ENCODE peak calls at places on chromosomes 2 and 18, in six cellular contexts. One of them, this sample, is unnamed. For H3K4me1, the result is how much of the 10 kb centered on the place peaks cover.

GRCh38 chr2:96464061-96464460 is 41.1 kb downstream of the NEURL3 start:
- DNase-seq in lower lobe of right lung: no peak
- DNase-seq in tibial artery: no peak
- DNase-seq in left ventricle myocardium inferior: no peak
- DNase-seq in cardiac muscle cell: no peak
- DNase-seq in ovary: no peak
- DNase-seq in this sample: no peak

GRCh38 chr2:128499367-128500135 is 180.9 kb upstream of the HS6ST1 start:
- DNase-seq in cardiac muscle cell: no peak
- DNase-seq in ovary: no peak
- DNase-seq in tibial artery: no peak
- DNase-seq in left ventricle myocardium inferior: no peak
- DNase-seq in lower lobe of right lung: no peak
- DNase-seq in this sample: peak

GRCh38 chr2:166126014-166126639 is 1.7 kb downstream of the SCN1A start:
- DNase-seq in tibial artery: no peak
- DNase-seq in left ventricle myocardium inferior: no peak
- DNase-seq in cardiac muscle cell: no peak
- DNase-seq in lower lobe of right lung: peak
- DNase-seq in ovary: no peak
- DNase-seq in this sample: no peak

GRCh38 chr2:28545590-28546195 is 49.8 kb downstream of the PLB1 start:
- DNase-seq in left ventricle myocardium inferior: no peak
- DNase-seq in tibial artery: no peak
- DNase-seq in lower lobe of right lung: no peak
- DNase-seq in cardiac muscle cell: no peak
- DNase-seq in ovary: no peak
- DNase-seq in this sample: no peak

GRCh38 chr2:74708296-74708695 is 54.2 kb downstream of the SEMA4F start:
- DNase-seq in lower lobe of right lung: no peak
- DNase-seq in tibial artery: no peak
- DNase-seq in left ventricle myocardium inferior: no peak
- DNase-seq in ovary: no peak
- DNase-seq in cardiac muscle cell: no peak
- DNase-seq in this sample: no peak

GRCh38 chr2:67733517-67733916 is 329.3 kb downstream of the C1D start:
- DNase-seq in lower lobe of right lung: peak
- DNase-seq in cardiac muscle cell: peak
- DNase-seq in ovary: no peak
- DNase-seq in tibial artery: no peak
- DNase-seq in left ventricle myocardium inferior: no peak
- DNase-seq in this sample: peak

GRCh38 chr18:22546905-22547304 is 129.2 kb upstream of the CTAGE1 start:
- DNase-seq in lower lobe of right lung: no peak
- DNase-seq in left ventricle myocardium inferior: no peak
- DNase-seq in cardiac muscle cell: no peak
- DNase-seq in tibial artery: no peak
- DNase-seq in ovary: no peak
- DNase-seq in this sample: peak

GRCh38 chr2:85457877-85458316 is 39.4 kb downstream of the SH2D6 start:
- DNase-seq in left ventricle myocardium inferior: no peak
- DNase-seq in cardiac muscle cell: no peak
- DNase-seq in lower lobe of right lung: no peak
- DNase-seq in ovary: no peak
- DNase-seq in tibial artery: no peak
- DNase-seq in this sample: no peak

GRCh38 chr2:169247231-169247630 is 115.1 kb downstream of the LRP2 start:
- DNase-seq in lower lobe of right lung: no peak
- DNase-seq in ovary: no peak
- DNase-seq in cardiac muscle cell: no peak
- DNase-seq in left ventricle myocardium inferior: no peak
- DNase-seq in tibial artery: no peak
- DNase-seq in this sample: no peak

GRCh38 chr2:32735370-32735769 is 107.5 kb downstream of the TTC27 start:
- DNase-seq in cardiac muscle cell: no peak
- DNase-seq in tibial artery: no peak
- DNase-seq in left ventricle myocardium inferior: no peak
- DNase-seq in ovary: no peak
- DNase-seq in lower lobe of right lung: no peak
- DNase-seq in this sample: no peak

GRCh38 chr18:36185157-36185556 is 2.1 kb upstream of the MOCOS start:
- DNase-seq in cardiac muscle cell: no peak
- DNase-seq in ovary: no peak
- DNase-seq in left ventricle myocardium inferior: no peak
- DNase-seq in lower lobe of right lung: no peak
- DNase-seq in tibial artery: no peak
- DNase-seq in this sample: no peak

GRCh38 chr2:234678721-234679120 is 181.8 kb upstream of the ARL4C start:
- DNase-seq in cardiac muscle cell: no peak
- DNase-seq in left ventricle myocardium inferior: no peak
- DNase-seq in tibial artery: no peak
- DNase-seq in ovary: no peak
- DNase-seq in lower lobe of right lung: no peak
- DNase-seq in this sample: no peak

GRCh38 chr2:185475868-185476267 is 262.7 kb upstream of the FSIP2 start:
- DNase-seq in tibial artery: no peak
- DNase-seq in lower lobe of right lung: no peak
- DNase-seq in left ventricle myocardium inferior: no peak
- DNase-seq in ovary: no peak
- DNase-seq in cardiac muscle cell: no peak
- DNase-seq in this sample: no peak

GRCh38 chr2:341017-341542 is 53.2 kb upstream of the ALKAL2 start:
- DNase-seq in ovary: no peak
- DNase-seq in left ventricle myocardium inferior: no peak
- DNase-seq in lower lobe of right lung: no peak
- DNase-seq in cardiac muscle cell: no peak
- DNase-seq in tibial artery: no peak
- DNase-seq in this sample: no peak

GRCh38 chr2:171793691-171794678 is 100.1 kb downstream of the SLC25A12 start:
- DNase-seq in ovary: no peak
- DNase-seq in cardiac muscle cell: no peak
- DNase-seq in tibial artery: no peak
- DNase-seq in lower lobe of right lung: no peak
- DNase-seq in left ventricle myocardium inferior: no peak
- DNase-seq in this sample: peak

GRCh38 chr18:6017160-6017559 is 121.8 kb upstream of the TMEM200C start:
- DNase-seq in cardiac muscle cell: no peak
- DNase-seq in left ventricle myocardium inferior: no peak
- DNase-seq in tibial artery: no peak
- DNase-seq in lower lobe of right lung: no peak
- DNase-seq in ovary: no peak
- DNase-seq in this sample: no peak

GRCh38 chr2:19872302-19872701 is 29.5 kb downstream of the TTC32 start:
- DNase-seq in cardiac muscle cell: no peak
- DNase-seq in ovary: no peak
- DNase-seq in left ventricle myocardium inferior: no peak
- DNase-seq in lower lobe of right lung: no peak
- DNase-seq in tibial artery: no peak
- DNase-seq in this sample: no peak

GRCh38 chr18:9951022-9951859 is 37.4 kb downstream of the VAPA start:
- DNase-seq in left ventricle myocardium inferior: no peak
- DNase-seq in lower lobe of right lung: no peak
- DNase-seq in tibial artery: no peak
- DNase-seq in ovary: peak
- DNase-seq in cardiac muscle cell: peak
- DNase-seq in this sample: peak

GRCh38 chr18:62569081-62569480 is 46.3 kb downstream of the ZCCHC2 start:
- DNase-seq in left ventricle myocardium inferior: no peak
- DNase-seq in tibial artery: no peak
- DNase-seq in ovary: no peak
- DNase-seq in lower lobe of right lung: no peak
- DNase-seq in cardiac muscle cell: no peak
- DNase-seq in this sample: no peak

GRCh38 chr2:71070294-71071025 is 2.0 kb downstream of the NAGK start:
- DNase-seq in left ventricle myocardium inferior: no peak
- DNase-seq in ovary: no peak
- DNase-seq in lower lobe of right lung: no peak
- DNase-seq in cardiac muscle cell: peak
- DNase-seq in tibial artery: no peak
- DNase-seq in this sample: no peak

GRCh38 chr2:200223385-200223784 is 83.1 kb upstream of the SPATS2L start:
- DNase-seq in left ventricle myocardium inferior: no peak
- DNase-seq in cardiac muscle cell: no peak
- DNase-seq in lower lobe of right lung: no peak
- DNase-seq in tibial artery: peak
- DNase-seq in ovary: no peak
- DNase-seq in this sample: no peak

GRCh38 chr2:11839916-11840315 is 93.5 kb downstream of the LPIN1 start:
- DNase-seq in cardiac muscle cell: no peak
- DNase-seq in tibial artery: no peak
- DNase-seq in left ventricle myocardium inferior: no peak
- DNase-seq in lower lobe of right lung: no peak
- DNase-seq in ovary: no peak
- DNase-seq in this sample: no peak

GRCh38 chr18:13540783-13541182 is 185.6 kb downstream of the FAM210A start:
- DNase-seq in cardiac muscle cell: no peak
- DNase-seq in tibial artery: no peak
- DNase-seq in ovary: no peak
- DNase-seq in lower lobe of right lung: no peak
- DNase-seq in left ventricle myocardium inferior: no peak
- DNase-seq in this sample: no peak

GRCh38 chr18:78611869-78612268 is 367.7 kb upstream of the SALL3 start:
- DNase-seq in cardiac muscle cell: no peak
- DNase-seq in left ventricle myocardium inferior: no peak
- DNase-seq in ovary: no peak
- DNase-seq in tibial artery: no peak
- DNase-seq in lower lobe of right lung: no peak
- DNase-seq in this sample: no peak

GRCh38 chr18:78610179-78610578 is 369.4 kb upstream of the SALL3 start:
- DNase-seq in ovary: no peak
- DNase-seq in lower lobe of right lung: no peak
- DNase-seq in cardiac muscle cell: no peak
- DNase-seq in tibial artery: no peak
- DNase-seq in left ventricle myocardium inferior: no peak
- DNase-seq in this sample: no peak

GRCh38 chr18:78611201-78611800 is 368.3 kb upstream of the SALL3 start:
- DNase-seq in lower lobe of right lung: no peak
- DNase-seq in left ventricle myocardium inferior: no peak
- DNase-seq in tibial artery: no peak
- DNase-seq in cardiac muscle cell: no peak
- DNase-seq in ovary: no peak
- DNase-seq in this sample: no peak

GRCh38 chr18:78612318-78612717 is 367.3 kb upstream of the SALL3 start:
- DNase-seq in left ventricle myocardium inferior: no peak
- DNase-seq in ovary: no peak
- DNase-seq in cardiac muscle cell: no peak
- DNase-seq in tibial artery: no peak
- DNase-seq in lower lobe of right lung: no peak
- DNase-seq in this sample: no peak

GRCh38 chr18:78610646-78611045 is 369.0 kb upstream of the SALL3 start:
- DNase-seq in cardiac muscle cell: no peak
- DNase-seq in tibial artery: no peak
- DNase-seq in lower lobe of right lung: no peak
- DNase-seq in left ventricle myocardium inferior: no peak
- DNase-seq in ovary: no peak
- DNase-seq in this sample: no peak
- H3K27ac ChIP-seq in cardiac muscle cell: no peak
- H3K27ac ChIP-seq in tibial artery: no peak
- H3K27ac ChIP-seq in lower lobe of right lung: no peak
- H3K27ac ChIP-seq in left ventricle myocardium inferior: no peak
- H3K27ac ChIP-seq in ovary: no peak
- H3K27ac ChIP-seq in this sample: no peak

GRCh38 chr2:203225423-203226039 is 13.3 kb upstream of the CYP20A1 start:
- DNase-seq in ovary: no peak
- DNase-seq in cardiac muscle cell: peak
- DNase-seq in lower lobe of right lung: no peak
- DNase-seq in left ventricle myocardium inferior: no peak
- DNase-seq in tibial artery: no peak
- DNase-seq in this sample: no peak
- TF ChIP-seq CTCF in ovary: no peak
- TF ChIP-seq CTCF in cardiac muscle cell: peak
- TF ChIP-seq CTCF in lower lobe of right lung: peak
- TF ChIP-seq CTCF in left ventricle myocardium inferior: peak
- TF ChIP-seq CTCF in tibial artery: peak
- TF ChIP-seq CTCF in this sample: peak

DNA sequence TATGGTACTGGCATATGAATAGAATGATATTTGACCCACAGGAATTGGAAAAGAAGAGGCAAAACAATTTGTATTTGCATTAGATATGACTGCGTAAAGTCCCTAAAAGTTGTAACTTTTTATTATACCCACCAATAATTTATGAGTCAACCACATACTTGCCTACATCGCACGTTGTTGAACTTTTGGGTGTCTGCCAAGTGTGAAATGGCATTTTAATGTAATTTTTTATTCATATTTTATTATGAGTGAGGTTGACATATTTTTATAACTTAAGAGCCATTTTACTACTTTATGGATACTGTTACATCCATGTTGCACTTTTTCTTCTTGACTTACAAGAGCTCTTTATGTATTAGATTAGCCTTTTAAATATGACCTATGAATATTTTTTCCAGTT is 4.6 kb downstream of the DSC2 start:
- DNase-seq in cardiac muscle cell: no peak
- DNase-seq in lower lobe of right lung: no peak
- DNase-seq in ovary: no peak
- DNase-seq in tibial artery: no peak
- DNase-seq in left ventricle myocardium inferior: no peak
- DNase-seq in this sample: no peak
- H3K4me1 ChIP-seq in cardiac muscle cell: under half
- H3K4me1 ChIP-seq in lower lobe of right lung: under half
- H3K4me1 ChIP-seq in ovary: under half
- H3K4me1 ChIP-seq in tibial artery: under half
- H3K4me1 ChIP-seq in left ventricle myocardium inferior: under half
- H3K4me1 ChIP-seq in this sample: under half

GRCh38 chr18:76824136-76824676 is 1.8 kb downstream of the ZNF236 start:
- DNase-seq in ovary: no peak
- DNase-seq in lower lobe of right lung: no peak
- DNase-seq in tibial artery: no peak
- DNase-seq in cardiac muscle cell: no peak
- DNase-seq in left ventricle myocardium inferior: no peak
- DNase-seq in this sample: no peak

GRCh38 chr18:76823166-76823539 is 796 bp downstream of the ZNF236 start:
- DNase-seq in ovary: peak
- DNase-seq in lower lobe of right lung: peak
- DNase-seq in cardiac muscle cell: no peak
- DNase-seq in left ventricle myocardium inferior: no peak
- DNase-seq in tibial artery: no peak
- DNase-seq in this sample: no peak

GRCh38 chr18:76823574-76823973 is 1.2 kb downstream of the ZNF236 start:
- DNase-seq in left ventricle myocardium inferior: peak
- DNase-seq in tibial artery: no peak
- DNase-seq in lower lobe of right lung: peak
- DNase-seq in cardiac muscle cell: peak
- DNase-seq in ovary: no peak
- DNase-seq in this sample: no peak

GRCh38 chr18:76822510-76823165 is at the start of gene ZNF236:
- DNase-seq in left ventricle myocardium inferior: peak
- DNase-seq in tibial artery: peak
- DNase-seq in lower lobe of right lung: peak
- DNase-seq in cardiac muscle cell: peak
- DNase-seq in ovary: peak
- DNase-seq in this sample: peak

DNA sequence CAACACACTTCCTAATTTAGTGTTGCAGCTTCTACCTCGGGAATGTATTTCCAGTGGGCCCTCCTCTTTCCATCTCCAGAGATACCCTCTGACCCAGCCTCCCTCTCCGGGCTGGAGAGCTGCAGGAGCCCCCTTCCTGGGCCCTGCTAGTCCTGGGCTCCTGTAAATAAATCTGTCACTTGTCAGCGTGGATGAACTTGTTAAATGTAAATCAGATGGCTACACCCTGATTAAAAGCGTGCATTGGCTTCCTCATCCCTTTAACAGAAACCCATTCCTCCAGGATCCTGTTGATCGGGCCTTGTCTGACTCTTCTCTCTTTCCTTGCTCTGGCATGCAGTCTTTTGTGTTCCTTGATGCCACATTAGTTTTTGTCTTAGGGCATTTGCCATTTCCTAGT is 2.4 kb downstream of the ZNF236 start:
- DNase-seq in left ventricle myocardium inferior: no peak
- DNase-seq in cardiac muscle cell: no peak
- DNase-seq in tibial artery: no peak
- DNase-seq in ovary: no peak
- DNase-seq in lower lobe of right lung: no peak
- DNase-seq in this sample: no peak
- H3K27ac ChIP-seq in left ventricle myocardium inferior: no peak
- H3K27ac ChIP-seq in cardiac muscle cell: peak
- H3K27ac ChIP-seq in tibial artery: peak
- H3K27ac ChIP-seq in ovary: no peak
- H3K27ac ChIP-seq in lower lobe of right lung: no peak
- H3K27ac ChIP-seq in this sample: peak

This sample was measured in testis.